ENCODE peak calls at places on chromosomes 16 and 17, in eight cellular contexts. One of them, this sample, is unnamed.

GRCh38 chr17:4944163-4944553 is 4.1 kb downstream of the RNF167 start:
- DNase-seq in dorsolateral prefrontal cortex: no peak
- DNase-seq in prostate gland: no peak
- DNase-seq in right lobe of liver: no peak
- DNase-seq in activated B cell treated with CpG ODN at 0.5 μM for 24 hours: no peak
- DNase-seq in H1: no peak
- DNase-seq in heart left ventricle: no peak
- DNase-seq in progenitor cell of endocrine pancreas: no peak
- DNase-seq in this sample: no peak

GRCh38 chr16:53775106-53775820 is 71.3 kb downstream of the FTO start:
- DNase-seq in dorsolateral prefrontal cortex: no peak
- DNase-seq in prostate gland: no peak
- DNase-seq in right lobe of liver: no peak
- DNase-seq in activated B cell treated with CpG ODN at 0.5 μM for 24 hours: no peak
- DNase-seq in H1: no peak
- DNase-seq in heart left ventricle: no peak
- DNase-seq in progenitor cell of endocrine pancreas: no peak
- DNase-seq in this sample: no peak

GRCh38 chr17:81302861-81303326 is 7.8 kb upstream of the SLC38A10 start:
- DNase-seq in dorsolateral prefrontal cortex: no peak
- DNase-seq in prostate gland: no peak
- DNase-seq in right lobe of liver: no peak
- DNase-seq in activated B cell treated with CpG ODN at 0.5 μM for 24 hours: no peak
- DNase-seq in H1: no peak
- DNase-seq in heart left ventricle: no peak
- DNase-seq in progenitor cell of endocrine pancreas: no peak
- DNase-seq in this sample: no peak

GRCh38 chr16:27444470-27444869 is 42.5 kb downstream of the IL21R start:
- DNase-seq in dorsolateral prefrontal cortex: no peak
- DNase-seq in prostate gland: no peak
- DNase-seq in right lobe of liver: no peak
- DNase-seq in activated B cell treated with CpG ODN at 0.5 μM for 24 hours: peak; percentile 13
- DNase-seq in H1: no peak
- DNase-seq in heart left ventricle: no peak
- DNase-seq in progenitor cell of endocrine pancreas: no peak
- DNase-seq in this sample: no peak

GRCh38 chr16:8739989-8740704 is 57.3 kb downstream of the TMEM186 start:
- DNase-seq in dorsolateral prefrontal cortex: no peak
- DNase-seq in prostate gland: no peak
- DNase-seq in right lobe of liver: no peak
- DNase-seq in activated B cell treated with CpG ODN at 0.5 μM for 24 hours: no peak
- DNase-seq in H1: no peak
- DNase-seq in heart left ventricle: no peak
- DNase-seq in progenitor cell of endocrine pancreas: no peak
- DNase-seq in this sample: no peak

GRCh38 chr16:56673916-56674315 is 4.3 kb downstream of the MT1H start:
- DNase-seq in dorsolateral prefrontal cortex: no peak
- DNase-seq in prostate gland: peak; percentile 31
- DNase-seq in right lobe of liver: no peak
- DNase-seq in activated B cell treated with CpG ODN at 0.5 μM for 24 hours: no peak
- DNase-seq in H1: no peak
- DNase-seq in heart left ventricle: no peak
- DNase-seq in progenitor cell of endocrine pancreas: no peak
- DNase-seq in this sample: no peak

GRCh38 chr16:11797957-11798299 is 870 bp upstream of the ZC3H7A start:
- DNase-seq in dorsolateral prefrontal cortex: peak; percentile 5
- DNase-seq in prostate gland: no peak
- DNase-seq in right lobe of liver: no peak
- DNase-seq in activated B cell treated with CpG ODN at 0.5 μM for 24 hours: no peak
- DNase-seq in H1: no peak
- DNase-seq in heart left ventricle: no peak
- DNase-seq in progenitor cell of endocrine pancreas: no peak
- DNase-seq in this sample: no peak

GRCh38 chr17:78532922-78533640 is 44.1 kb downstream of the DNAH17 start:
- DNase-seq in dorsolateral prefrontal cortex: no peak
- DNase-seq in prostate gland: no peak
- DNase-seq in right lobe of liver: no peak
- DNase-seq in activated B cell treated with CpG ODN at 0.5 μM for 24 hours: no peak
- DNase-seq in H1: no peak
- DNase-seq in heart left ventricle: no peak
- DNase-seq in progenitor cell of endocrine pancreas: no peak
- DNase-seq in this sample: no peak

GRCh38 chr17:65235284-65235683 is 98.1 kb downstream of the RGS9 start:
- DNase-seq in dorsolateral prefrontal cortex: no peak
- DNase-seq in prostate gland: no peak
- DNase-seq in right lobe of liver: no peak
- DNase-seq in activated B cell treated with CpG ODN at 0.5 μM for 24 hours: no peak
- DNase-seq in H1: no peak
- DNase-seq in heart left ventricle: no peak
- DNase-seq in progenitor cell of endocrine pancreas: no peak
- DNase-seq in this sample: no peak

GRCh38 chr17:54944796-54945195 is 23.7 kb downstream of the COX11 start:
- DNase-seq in dorsolateral prefrontal cortex: no peak
- DNase-seq in prostate gland: no peak
- DNase-seq in right lobe of liver: no peak
- DNase-seq in activated B cell treated with CpG ODN at 0.5 μM for 24 hours: no peak
- DNase-seq in H1: no peak
- DNase-seq in heart left ventricle: no peak
- DNase-seq in progenitor cell of endocrine pancreas: no peak
- DNase-seq in this sample: no peak

GRCh38 chr17:54948380-54948779 is 20.1 kb downstream of the COX11 start:
- DNase-seq in dorsolateral prefrontal cortex: no peak
- DNase-seq in prostate gland: no peak
- DNase-seq in right lobe of liver: no peak
- DNase-seq in activated B cell treated with CpG ODN at 0.5 μM for 24 hours: no peak
- DNase-seq in H1: no peak
- DNase-seq in heart left ventricle: no peak
- DNase-seq in progenitor cell of endocrine pancreas: no peak
- DNase-seq in this sample: no peak

GRCh38 chr17:54945671-54946070 is 22.8 kb downstream of the COX11 start:
- DNase-seq in dorsolateral prefrontal cortex: no peak
- DNase-seq in prostate gland: no peak
- DNase-seq in right lobe of liver: no peak
- DNase-seq in activated B cell treated with CpG ODN at 0.5 μM for 24 hours: no peak
- DNase-seq in H1: no peak
- DNase-seq in heart left ventricle: no peak
- DNase-seq in progenitor cell of endocrine pancreas: no peak
- DNase-seq in this sample: no peak

GRCh38 chr17:54945246-54945645 is 23.2 kb downstream of the COX11 start:
- DNase-seq in dorsolateral prefrontal cortex: no peak
- DNase-seq in prostate gland: no peak
- DNase-seq in right lobe of liver: no peak
- DNase-seq in activated B cell treated with CpG ODN at 0.5 μM for 24 hours: no peak
- DNase-seq in H1: no peak
- DNase-seq in heart left ventricle: no peak
- DNase-seq in progenitor cell of endocrine pancreas: no peak
- DNase-seq in this sample: no peak

GRCh38 chr17:54947396-54947795 is 21.1 kb downstream of the COX11 start:
- DNase-seq in dorsolateral prefrontal cortex: no peak
- DNase-seq in prostate gland: no peak
- DNase-seq in right lobe of liver: no peak
- DNase-seq in activated B cell treated with CpG ODN at 0.5 μM for 24 hours: no peak
- DNase-seq in H1: no peak
- DNase-seq in heart left ventricle: no peak
- DNase-seq in progenitor cell of endocrine pancreas: no peak
- DNase-seq in this sample: no peak
- TF ChIP-seq CTCF in dorsolateral prefrontal cortex: no peak
- TF ChIP-seq CTCF in prostate gland: no peak
- TF ChIP-seq CTCF in right lobe of liver: no peak
- TF ChIP-seq CTCF in activated B cell treated with CpG ODN at 0.5 μM for 24 hours: no peak
- TF ChIP-seq CTCF in H1: no peak
- TF ChIP-seq CTCF in heart left ventricle: no peak
- TF ChIP-seq CTCF in progenitor cell of endocrine pancreas: no peak
- TF ChIP-seq CTCF in this sample: no peak

DNA sequence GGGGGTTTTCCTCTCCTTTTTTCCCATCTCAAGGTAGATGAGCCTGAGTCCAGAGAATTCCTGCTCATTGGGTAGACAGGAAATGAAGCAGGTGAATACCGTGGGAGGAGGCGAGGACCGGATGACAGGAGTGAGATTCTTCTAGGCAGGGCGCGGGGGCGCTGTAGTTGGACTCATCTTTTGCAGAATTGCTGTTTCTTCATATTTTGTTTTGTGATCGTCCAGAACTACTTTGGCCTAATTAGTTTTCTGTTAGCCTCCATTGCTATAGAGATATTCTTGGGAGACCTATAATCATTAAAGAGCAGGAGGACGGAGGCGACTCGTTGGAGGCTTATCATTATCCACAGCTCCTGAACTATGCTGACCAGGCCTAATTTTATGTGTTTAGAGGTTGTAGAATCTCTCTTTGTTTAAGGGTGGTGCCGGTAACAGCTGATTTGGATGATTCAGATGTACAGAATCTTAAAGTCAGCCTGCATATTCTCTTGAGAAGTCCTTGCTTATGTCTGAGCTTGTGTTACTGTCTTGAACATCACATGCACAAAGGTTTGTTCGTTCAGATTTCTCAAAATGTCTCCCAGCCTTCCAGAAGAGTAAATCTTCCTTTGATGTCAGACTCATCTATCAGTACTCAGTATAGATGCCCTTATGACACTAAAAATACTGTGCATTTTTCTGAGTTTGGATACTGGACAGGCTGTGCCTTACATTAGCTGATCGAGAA is 741 bp downstream of the ATP6V0A1 start:
- DNase-seq in dorsolateral prefrontal cortex: peak; percentile 74
- DNase-seq in prostate gland: peak; percentile 53
- DNase-seq in right lobe of liver: no peak
- DNase-seq in activated B cell treated with CpG ODN at 0.5 μM for 24 hours: no peak
- DNase-seq in H1: no peak
- DNase-seq in heart left ventricle: peak; percentile 50
- DNase-seq in progenitor cell of endocrine pancreas: no peak
- DNase-seq in this sample: no peak
- TF ChIP-seq CTCF in dorsolateral prefrontal cortex: peak; percentile 47
- TF ChIP-seq CTCF in prostate gland: peak; percentile 21
- TF ChIP-seq CTCF in right lobe of liver: no peak
- TF ChIP-seq CTCF in activated B cell treated with CpG ODN at 0.5 μM for 24 hours: no peak
- TF ChIP-seq CTCF in H1: peak; percentile 30
- TF ChIP-seq CTCF in heart left ventricle: no peak
- TF ChIP-seq CTCF in progenitor cell of endocrine pancreas: peak; percentile 36
- TF ChIP-seq CTCF in this sample: peak; percentile 49

DNA sequence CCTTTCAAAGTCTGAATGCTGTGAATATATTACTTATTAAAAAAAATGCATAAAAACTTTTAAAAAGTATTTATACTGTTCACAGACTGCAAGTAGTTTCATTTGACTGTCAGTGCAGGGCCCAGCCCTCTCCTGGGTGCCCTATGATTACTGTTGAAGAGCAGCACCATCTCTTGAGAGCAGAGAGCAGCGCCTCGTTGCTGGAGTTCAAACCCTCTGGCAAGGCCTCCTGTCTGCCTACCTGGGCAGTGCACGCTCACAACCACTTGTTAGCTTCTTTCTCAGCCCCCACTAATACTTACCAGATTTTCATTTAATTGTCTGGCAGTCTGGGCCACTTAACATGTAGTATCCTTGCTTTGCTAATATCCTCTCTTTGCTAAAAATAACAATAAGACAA is 233.4 kb downstream of the PHKB start:
- DNase-seq in dorsolateral prefrontal cortex: no peak
- DNase-seq in prostate gland: no peak
- DNase-seq in right lobe of liver: no peak
- DNase-seq in activated B cell treated with CpG ODN at 0.5 μM for 24 hours: no peak
- DNase-seq in H1: peak; percentile 5
- DNase-seq in heart left ventricle: no peak
- DNase-seq in progenitor cell of endocrine pancreas: no peak
- DNase-seq in this sample: no peak
- TF ChIP-seq CTCF in dorsolateral prefrontal cortex: no peak
- TF ChIP-seq CTCF in prostate gland: no peak
- TF ChIP-seq CTCF in right lobe of liver: no peak
- TF ChIP-seq CTCF in activated B cell treated with CpG ODN at 0.5 μM for 24 hours: no peak
- TF ChIP-seq CTCF in H1: peak; percentile 59
- TF ChIP-seq CTCF in heart left ventricle: no peak
- TF ChIP-seq CTCF in progenitor cell of endocrine pancreas: no peak
- TF ChIP-seq CTCF in this sample: peak; percentile 17

GRCh38 chr17:1899403-1900000 is 69.7 kb downstream of the RPA1 start:
- DNase-seq in dorsolateral prefrontal cortex: no peak
- DNase-seq in prostate gland: no peak
- DNase-seq in right lobe of liver: no peak
- DNase-seq in activated B cell treated with CpG ODN at 0.5 μM for 24 hours: no peak
- DNase-seq in H1: no peak
- DNase-seq in heart left ventricle: no peak
- DNase-seq in progenitor cell of endocrine pancreas: no peak
- DNase-seq in this sample: no peak
- TF ChIP-seq CTCF in dorsolateral prefrontal cortex: no peak
- TF ChIP-seq CTCF in prostate gland: no peak
- TF ChIP-seq CTCF in right lobe of liver: peak; percentile 3
- TF ChIP-seq CTCF in activated B cell treated with CpG ODN at 0.5 μM for 24 hours: no peak
- TF ChIP-seq CTCF in H1: no peak
- TF ChIP-seq CTCF in heart left ventricle: no peak
- TF ChIP-seq CTCF in progenitor cell of endocrine pancreas: peak; percentile 51
- TF ChIP-seq CTCF in this sample: peak; percentile 73

GRCh38 chr16:680967-681745 is 946 bp downstream of the STUB1 start:
- DNase-seq in dorsolateral prefrontal cortex: no peak
- DNase-seq in prostate gland: no peak
- DNase-seq in right lobe of liver: peak; percentile 76
- DNase-seq in activated B cell treated with CpG ODN at 0.5 μM for 24 hours: no peak
- DNase-seq in H1: no peak
- DNase-seq in heart left ventricle: peak; percentile 68
- DNase-seq in progenitor cell of endocrine pancreas: no peak
- DNase-seq in this sample: no peak
- TF ChIP-seq CTCF in dorsolateral prefrontal cortex: no peak
- TF ChIP-seq CTCF in prostate gland: no peak
- TF ChIP-seq CTCF in right lobe of liver: no peak
- TF ChIP-seq CTCF in activated B cell treated with CpG ODN at 0.5 μM for 24 hours: no peak
- TF ChIP-seq CTCF in H1: no peak
- TF ChIP-seq CTCF in heart left ventricle: no peak
- TF ChIP-seq CTCF in progenitor cell of endocrine pancreas: no peak
- TF ChIP-seq CTCF in this sample: no peak

GRCh38 chr17:44097110-44097810 is 26.2 kb downstream of the HDAC5 start:
- DNase-seq in dorsolateral prefrontal cortex: no peak
- DNase-seq in prostate gland: no peak
- DNase-seq in right lobe of liver: peak; percentile 97
- DNase-seq in activated B cell treated with CpG ODN at 0.5 μM for 24 hours: no peak
- DNase-seq in H1: no peak
- DNase-seq in heart left ventricle: peak; percentile 91
- DNase-seq in progenitor cell of endocrine pancreas: no peak
- DNase-seq in this sample: no peak
- TF ChIP-seq CTCF in dorsolateral prefrontal cortex: no peak
- TF ChIP-seq CTCF in prostate gland: no peak
- TF ChIP-seq CTCF in right lobe of liver: no peak
- TF ChIP-seq CTCF in activated B cell treated with CpG ODN at 0.5 μM for 24 hours: no peak
- TF ChIP-seq CTCF in H1: no peak
- TF ChIP-seq CTCF in heart left ventricle: no peak
- TF ChIP-seq CTCF in progenitor cell of endocrine pancreas: no peak
- TF ChIP-seq CTCF in this sample: no peak

GRCh38 chr17:73231841-73232586 is 29.7 kb downstream of the CPSF4L start:
- DNase-seq in dorsolateral prefrontal cortex: peak; percentile 97
- DNase-seq in prostate gland: peak; percentile 94
- DNase-seq in right lobe of liver: peak; percentile 98
- DNase-seq in activated B cell treated with CpG ODN at 0.5 μM for 24 hours: peak; percentile 97
- DNase-seq in H1: peak; percentile 93
- DNase-seq in heart left ventricle: peak; percentile 97
- DNase-seq in progenitor cell of endocrine pancreas: peak; percentile 95
- DNase-seq in this sample: peak; percentile 97
- TF ChIP-seq CTCF in dorsolateral prefrontal cortex: peak; percentile 34
- TF ChIP-seq CTCF in prostate gland: peak; percentile 63
- TF ChIP-seq CTCF in right lobe of liver: peak; percentile 24
- TF ChIP-seq CTCF in activated B cell treated with CpG ODN at 0.5 μM for 24 hours: no peak
- TF ChIP-seq CTCF in H1: peak; percentile 24
- TF ChIP-seq CTCF in heart left ventricle: peak; percentile 56
- TF ChIP-seq CTCF in progenitor cell of endocrine pancreas: peak; percentile 23
- TF ChIP-seq CTCF in this sample: peak; percentile 33

DNA sequence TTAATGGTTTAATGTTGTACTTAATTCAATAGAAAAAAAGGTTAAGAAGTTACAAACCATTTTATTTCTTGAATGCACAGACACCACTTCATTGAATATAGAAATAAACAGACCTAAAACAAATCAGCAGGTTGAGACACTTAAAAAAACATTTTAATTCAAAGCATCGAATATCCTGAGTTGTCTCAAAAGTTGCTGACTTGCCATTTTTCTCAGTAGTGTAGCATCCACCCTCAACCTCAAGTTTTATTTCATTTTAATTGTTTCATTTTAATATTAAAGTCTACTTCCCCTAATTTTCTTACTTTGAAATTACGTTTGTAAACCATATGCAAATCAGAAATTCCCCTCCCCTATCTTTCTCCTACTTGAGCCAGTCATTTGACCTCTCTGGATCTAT is 5.8 kb upstream of the MED13 start:
- DNase-seq in dorsolateral prefrontal cortex: no peak
- DNase-seq in prostate gland: no peak
- DNase-seq in right lobe of liver: no peak
- DNase-seq in activated B cell treated with CpG ODN at 0.5 μM for 24 hours: no peak
- DNase-seq in H1: no peak
- DNase-seq in heart left ventricle: no peak
- DNase-seq in progenitor cell of endocrine pancreas: no peak
- DNase-seq in this sample: no peak
- TF ChIP-seq CTCF in dorsolateral prefrontal cortex: no peak
- TF ChIP-seq CTCF in prostate gland: no peak
- TF ChIP-seq CTCF in right lobe of liver: no peak
- TF ChIP-seq CTCF in activated B cell treated with CpG ODN at 0.5 μM for 24 hours: no peak
- TF ChIP-seq CTCF in H1: no peak
- TF ChIP-seq CTCF in heart left ventricle: no peak
- TF ChIP-seq CTCF in progenitor cell of endocrine pancreas: no peak
- TF ChIP-seq CTCF in this sample: no peak

This sample was measured in type B pancreatic cell.